ENCODE peak calls at places on chromosomes 16 and 17, in six cellular contexts. D, O, Y, E, A and J are unnamed samples.

GRCh38 chr16:85480727-85481101 is 132.4 kb upstream of the GSE1 start:
- DNase-seq in O (no peak), D (no peak), Y (no peak), E (no peak), A (no peak), J (no peak)

GRCh38 chr16:86355538-86355937 is 154.8 kb upstream of the FOXF1 start:
- DNase-seq in Y (no peak), E (no peak), A (peak; percentile 69), O (peak; percentile 87), D (no peak), J (no peak)

GRCh38 chr16:1204941-1205340 is 20.1 kb downstream of the TPSG1 start:
- DNase-seq in O (no peak), Y (no peak), E (no peak), D (no peak), A (no peak), J (no peak)

GRCh38 chr17:80265205-80266068 is 4.8 kb downstream of the RNF213 start:
- DNase-seq in D (no peak), E (no peak), Y (peak; percentile 80), A (no peak), O (no peak), J (no peak)

GRCh38 chr17:82887255-82888164 is 47.7 kb upstream of the ZNF750 start:
- DNase-seq in E (no peak), O (no peak), A (no peak), Y (no peak), D (no peak), J (no peak)

GRCh38 chr17:17568772-17569195 is 22.7 kb downstream of the PEMT start:
- DNase-seq in E (peak; percentile 20), Y (peak; percentile 80), A (no peak), O (peak; percentile 24), D (no peak), J (peak; percentile 50)

GRCh38 chr17:43092891-43093290 is 32.3 kb downstream of the BRCA1 start:
- DNase-seq in O (no peak), Y (no peak), D (no peak), E (no peak), A (no peak), J (no peak)

GRCh38 chr17:27425991-27426390 is 30.3 kb upstream of the KSR1 start:
- DNase-seq in A (no peak), Y (no peak), E (no peak), D (no peak), O (no peak), J (no peak)

GRCh38 chr16:2598133-2598641 is 60.4 kb downstream of the PDPK1 start:
- DNase-seq in E (no peak), Y (no peak), A (no peak), D (no peak), O (no peak), J (no peak)

GRCh38 chr16:73020409-73020884 is 27.5 kb downstream of the ZFHX3 start:
- DNase-seq in O (no peak), D (no peak), E (peak; percentile 21), Y (no peak), A (peak; percentile 92), J (peak; percentile 65)

GRCh38 chr17:78359936-78360370 is at the start of gene SOCS3:
- DNase-seq in E (peak; percentile 95), Y (peak; percentile 97), A (peak; percentile 93), D (peak; percentile 99), O (peak; percentile 94), J (no peak)

GRCh38 chr17:28545141-28545503 is 7.3 kb downstream of the UNC119 start:
- DNase-seq in O (no peak), D (no peak), E (no peak), Y (no peak), A (no peak), J (no peak)

GRCh38 chr16:63067141-63067540 is 1030.9 kb upstream of the CDH8 start:
- DNase-seq in D (no peak), Y (no peak), E (no peak), O (no peak), A (no peak), J (no peak)

GRCh38 chr17:59786536-59787319 is 79.3 kb downstream of the VMP1 start:
- DNase-seq in D (peak; percentile 92), A (peak; percentile 100), E (peak; percentile 66), Y (peak; percentile 76), O (peak; percentile 99), J (peak; percentile 76)

GRCh38 chr17:69012895-69013805 is 47.6 kb downstream of the ABCA9 start:
- DNase-seq in O (no peak), E (no peak), Y (no peak), D (no peak), A (no peak), J (no peak)

GRCh38 chr17:46795379-46795952 is 23.0 kb downstream of the WNT3 start:
- DNase-seq in A (no peak), E (no peak), Y (no peak), D (no peak), O (peak; percentile 52), J (no peak)

GRCh38 chr16:8730335-8730915 is 56.0 kb downstream of the ABAT start:
- DNase-seq in A (no peak), D (no peak), E (no peak), Y (no peak), O (no peak), J (no peak)

GRCh38 chr17:74532115-74532514 is 840 bp upstream of the CD300LB start:
- DNase-seq in O (no peak), Y (no peak), A (no peak), D (no peak), E (no peak), J (no peak)

GRCh38 chr17:50257574-50258224 is 16.6 kb upstream of the TMEM92 start:
- DNase-seq in D (no peak), O (no peak), A (no peak), Y (no peak), E (no peak), J (no peak)

GRCh38 chr17:72334205-72334604 is 213.4 kb downstream of the SOX9 start:
- DNase-seq in D (no peak), O (no peak), E (no peak), Y (no peak), A (no peak), J (no peak)

GRCh38 chr16:49592507-49593422 is 219.2 kb downstream of the C16orf78 start:
- DNase-seq in Y (peak; percentile 43), A (no peak), O (peak; percentile 4), D (no peak), E (no peak), J (no peak)

GRCh38 chr16:70692481-70693203 is 6.8 kb upstream of the MTSS2 start:
- DNase-seq in A (no peak), O (no peak), Y (no peak), D (no peak), E (no peak), J (no peak)

GRCh38 chr16:154223-155030 is 2.0 kb downstream of the HBZ start:
- DNase-seq in O (no peak), Y (no peak), E (no peak), D (no peak), A (no peak), J (no peak)

GRCh38 chr16:70715113-70715711 is 29.4 kb upstream of the MTSS2 start:
- DNase-seq in Y (no peak), D (no peak), A (peak; percentile 93), O (no peak), E (peak; percentile 60), J (peak; percentile 78)

GRCh38 chr17:66892286-66892685 is 57.4 kb downstream of the CACNG5 start:
- DNase-seq in Y (no peak), E (no peak), D (no peak), O (no peak), A (no peak), J (no peak)

GRCh38 chr17:70060415-70060814 is 14.6 kb upstream of the KCNJ16 start:
- DNase-seq in D (no peak), Y (no peak), E (no peak), O (no peak), A (peak; percentile 30), J (no peak)

GRCh38 chr16:87856796-87857228 is 12.5 kb downstream of the SLC7A5 start:
- DNase-seq in A (no peak), O (no peak), Y (no peak), D (no peak), E (no peak), J (no peak)